ENCODE peak calls at places on chromosomes 5 and 9, in five cellular contexts. One of them, this sample, is unnamed.

GRCh38 chr9:78397045-78397843 is 100.3 kb downstream of the PSAT1 start:
- DNase-seq in HepG2: no peak
- DNase-seq in stimulated activated CD4-positive, alpha-beta T cell treated with anti-CD3 and anti-CD28 coated beads, Interleukin-4, amount 100 ng/mL, for 1 hour: no peak
- DNase-seq in stimulated activated CD8-positive, alpha-beta memory T cell treated with anti-CD3 and anti-CD28 coated beads, Interleukin-4, amount 100 ng/mL, for 1 hour: no peak
- DNase-seq in effector memory CD8-positive, alpha-beta T cell: no peak
- DNase-seq in this sample: no peak

GRCh38 chr9:68775003-68775730 is 70.1 kb downstream of the PIP5K1B start:
- DNase-seq in stimulated activated CD8-positive, alpha-beta memory T cell treated with anti-CD3 and anti-CD28 coated beads, Interleukin-4, amount 100 ng/mL, for 1 hour: no peak
- DNase-seq in HepG2: no peak
- DNase-seq in effector memory CD8-positive, alpha-beta T cell: no peak
- DNase-seq in stimulated activated CD4-positive, alpha-beta T cell treated with anti-CD3 and anti-CD28 coated beads, Interleukin-4, amount 100 ng/mL, for 1 hour: no peak
- DNase-seq in this sample: no peak

GRCh38 chr9:137485343-137486140 is 26.4 kb upstream of the NSMF start:
- DNase-seq in HepG2: no peak
- DNase-seq in stimulated activated CD8-positive, alpha-beta memory T cell treated with anti-CD3 and anti-CD28 coated beads, Interleukin-4, amount 100 ng/mL, for 1 hour: no peak
- DNase-seq in effector memory CD8-positive, alpha-beta T cell: no peak
- DNase-seq in stimulated activated CD4-positive, alpha-beta T cell treated with anti-CD3 and anti-CD28 coated beads, Interleukin-4, amount 100 ng/mL, for 1 hour: no peak
- DNase-seq in this sample: no peak

GRCh38 chr5:157342822-157343402 is 77.0 kb downstream of the CYFIP2 start:
- DNase-seq in stimulated activated CD4-positive, alpha-beta T cell treated with anti-CD3 and anti-CD28 coated beads, Interleukin-4, amount 100 ng/mL, for 1 hour: peak; percentile 42
- DNase-seq in stimulated activated CD8-positive, alpha-beta memory T cell treated with anti-CD3 and anti-CD28 coated beads, Interleukin-4, amount 100 ng/mL, for 1 hour: no peak
- DNase-seq in HepG2: peak; percentile 22
- DNase-seq in effector memory CD8-positive, alpha-beta T cell: peak; percentile 16
- DNase-seq in this sample: peak; percentile 30

GRCh38 chr5:97182571-97183099 is 412 bp downstream of the RIOK2 start:
- DNase-seq in HepG2: peak; percentile 44
- DNase-seq in stimulated activated CD4-positive, alpha-beta T cell treated with anti-CD3 and anti-CD28 coated beads, Interleukin-4, amount 100 ng/mL, for 1 hour: no peak
- DNase-seq in effector memory CD8-positive, alpha-beta T cell: no peak
- DNase-seq in stimulated activated CD8-positive, alpha-beta memory T cell treated with anti-CD3 and anti-CD28 coated beads, Interleukin-4, amount 100 ng/mL, for 1 hour: no peak
- DNase-seq in this sample: peak; percentile 16

GRCh38 chr5:121949885-121950284 is 11.9 kb upstream of the SRFBP1 start:
- DNase-seq in stimulated activated CD8-positive, alpha-beta memory T cell treated with anti-CD3 and anti-CD28 coated beads, Interleukin-4, amount 100 ng/mL, for 1 hour: no peak
- DNase-seq in effector memory CD8-positive, alpha-beta T cell: no peak
- DNase-seq in HepG2: peak; percentile 34
- DNase-seq in stimulated activated CD4-positive, alpha-beta T cell treated with anti-CD3 and anti-CD28 coated beads, Interleukin-4, amount 100 ng/mL, for 1 hour: no peak
- DNase-seq in this sample: peak; percentile 73

GRCh38 chr5:120297621-120298020 is 166.5 kb upstream of the PRR16 start:
- DNase-seq in effector memory CD8-positive, alpha-beta T cell: no peak
- DNase-seq in HepG2: no peak
- DNase-seq in stimulated activated CD4-positive, alpha-beta T cell treated with anti-CD3 and anti-CD28 coated beads, Interleukin-4, amount 100 ng/mL, for 1 hour: no peak
- DNase-seq in stimulated activated CD8-positive, alpha-beta memory T cell treated with anti-CD3 and anti-CD28 coated beads, Interleukin-4, amount 100 ng/mL, for 1 hour: no peak
- DNase-seq in this sample: no peak

GRCh38 chr9:127556871-127557270 is 55.2 kb upstream of the STXBP1 start:
- DNase-seq in effector memory CD8-positive, alpha-beta T cell: no peak
- DNase-seq in HepG2: no peak
- DNase-seq in stimulated activated CD8-positive, alpha-beta memory T cell treated with anti-CD3 and anti-CD28 coated beads, Interleukin-4, amount 100 ng/mL, for 1 hour: no peak
- DNase-seq in stimulated activated CD4-positive, alpha-beta T cell treated with anti-CD3 and anti-CD28 coated beads, Interleukin-4, amount 100 ng/mL, for 1 hour: no peak
- DNase-seq in this sample: no peak

GRCh38 chr9:104858846-104859245 is 69.1 kb downstream of the ABCA1 start:
- DNase-seq in stimulated activated CD4-positive, alpha-beta T cell treated with anti-CD3 and anti-CD28 coated beads, Interleukin-4, amount 100 ng/mL, for 1 hour: no peak
- DNase-seq in HepG2: no peak
- DNase-seq in effector memory CD8-positive, alpha-beta T cell: no peak
- DNase-seq in stimulated activated CD8-positive, alpha-beta memory T cell treated with anti-CD3 and anti-CD28 coated beads, Interleukin-4, amount 100 ng/mL, for 1 hour: no peak
- DNase-seq in this sample: no peak

GRCh38 chr5:142976861-142977260 is 206.7 kb downstream of the ARHGAP26 start:
- DNase-seq in stimulated activated CD4-positive, alpha-beta T cell treated with anti-CD3 and anti-CD28 coated beads, Interleukin-4, amount 100 ng/mL, for 1 hour: no peak
- DNase-seq in HepG2: no peak
- DNase-seq in effector memory CD8-positive, alpha-beta T cell: no peak
- DNase-seq in stimulated activated CD8-positive, alpha-beta memory T cell treated with anti-CD3 and anti-CD28 coated beads, Interleukin-4, amount 100 ng/mL, for 1 hour: no peak
- DNase-seq in this sample: no peak

GRCh38 chr9:129838707-129839259 is 3.5 kb downstream of the USP20 start:
- DNase-seq in HepG2: no peak
- DNase-seq in effector memory CD8-positive, alpha-beta T cell: no peak
- DNase-seq in stimulated activated CD8-positive, alpha-beta memory T cell treated with anti-CD3 and anti-CD28 coated beads, Interleukin-4, amount 100 ng/mL, for 1 hour: no peak
- DNase-seq in stimulated activated CD4-positive, alpha-beta T cell treated with anti-CD3 and anti-CD28 coated beads, Interleukin-4, amount 100 ng/mL, for 1 hour: no peak
- DNase-seq in this sample: no peak

GRCh38 chr5:122921826-122922225 is 76.4 kb downstream of the SNX24 start:
- DNase-seq in stimulated activated CD8-positive, alpha-beta memory T cell treated with anti-CD3 and anti-CD28 coated beads, Interleukin-4, amount 100 ng/mL, for 1 hour: no peak
- DNase-seq in HepG2: no peak
- DNase-seq in stimulated activated CD4-positive, alpha-beta T cell treated with anti-CD3 and anti-CD28 coated beads, Interleukin-4, amount 100 ng/mL, for 1 hour: no peak
- DNase-seq in effector memory CD8-positive, alpha-beta T cell: no peak
- DNase-seq in this sample: no peak

GRCh38 chr5:177968661-177969211 is 27.3 kb downstream of the PROP1 start:
- DNase-seq in stimulated activated CD4-positive, alpha-beta T cell treated with anti-CD3 and anti-CD28 coated beads, Interleukin-4, amount 100 ng/mL, for 1 hour: no peak
- DNase-seq in effector memory CD8-positive, alpha-beta T cell: no peak
- DNase-seq in stimulated activated CD8-positive, alpha-beta memory T cell treated with anti-CD3 and anti-CD28 coated beads, Interleukin-4, amount 100 ng/mL, for 1 hour: no peak
- DNase-seq in HepG2: no peak
- DNase-seq in this sample: no peak

GRCh38 chr5:160457255-160457654 is 35.6 kb downstream of the PTTG1 start:
- DNase-seq in stimulated activated CD8-positive, alpha-beta memory T cell treated with anti-CD3 and anti-CD28 coated beads, Interleukin-4, amount 100 ng/mL, for 1 hour: no peak
- DNase-seq in HepG2: no peak
- DNase-seq in effector memory CD8-positive, alpha-beta T cell: no peak
- DNase-seq in stimulated activated CD4-positive, alpha-beta T cell treated with anti-CD3 and anti-CD28 coated beads, Interleukin-4, amount 100 ng/mL, for 1 hour: no peak
- DNase-seq in this sample: no peak

GRCh38 chr5:39652036-39652435 is 227.3 kb upstream of the DAB2 start:
- DNase-seq in HepG2: no peak
- DNase-seq in stimulated activated CD4-positive, alpha-beta T cell treated with anti-CD3 and anti-CD28 coated beads, Interleukin-4, amount 100 ng/mL, for 1 hour: no peak
- DNase-seq in effector memory CD8-positive, alpha-beta T cell: no peak
- DNase-seq in stimulated activated CD8-positive, alpha-beta memory T cell treated with anti-CD3 and anti-CD28 coated beads, Interleukin-4, amount 100 ng/mL, for 1 hour: no peak
- DNase-seq in this sample: no peak

GRCh38 chr5:113090336-113091106 is 113.9 kb downstream of the DCP2 start:
- DNase-seq in effector memory CD8-positive, alpha-beta T cell: no peak
- DNase-seq in stimulated activated CD4-positive, alpha-beta T cell treated with anti-CD3 and anti-CD28 coated beads, Interleukin-4, amount 100 ng/mL, for 1 hour: peak; percentile 7
- DNase-seq in stimulated activated CD8-positive, alpha-beta memory T cell treated with anti-CD3 and anti-CD28 coated beads, Interleukin-4, amount 100 ng/mL, for 1 hour: no peak
- DNase-seq in HepG2: no peak
- DNase-seq in this sample: no peak

GRCh38 chr9:87873607-87874319 is 8.9 kb upstream of the SPATA31E1 start:
- DNase-seq in effector memory CD8-positive, alpha-beta T cell: no peak
- DNase-seq in stimulated activated CD4-positive, alpha-beta T cell treated with anti-CD3 and anti-CD28 coated beads, Interleukin-4, amount 100 ng/mL, for 1 hour: no peak
- DNase-seq in HepG2: no peak
- DNase-seq in stimulated activated CD8-positive, alpha-beta memory T cell treated with anti-CD3 and anti-CD28 coated beads, Interleukin-4, amount 100 ng/mL, for 1 hour: no peak
- DNase-seq in this sample: no peak

GRCh38 chr5:16791036-16791705 is 144.9 kb downstream of the MYO10 start:
- DNase-seq in stimulated activated CD4-positive, alpha-beta T cell treated with anti-CD3 and anti-CD28 coated beads, Interleukin-4, amount 100 ng/mL, for 1 hour: no peak
- DNase-seq in HepG2: peak; percentile 36
- DNase-seq in effector memory CD8-positive, alpha-beta T cell: no peak
- DNase-seq in stimulated activated CD8-positive, alpha-beta memory T cell treated with anti-CD3 and anti-CD28 coated beads, Interleukin-4, amount 100 ng/mL, for 1 hour: no peak
- DNase-seq in this sample: peak; percentile 71

GRCh38 chr9:109780453-109781033 is 545 bp downstream of the PALM2AKAP2 start:
- DNase-seq in stimulated activated CD8-positive, alpha-beta memory T cell treated with anti-CD3 and anti-CD28 coated beads, Interleukin-4, amount 100 ng/mL, for 1 hour: no peak
- DNase-seq in stimulated activated CD4-positive, alpha-beta T cell treated with anti-CD3 and anti-CD28 coated beads, Interleukin-4, amount 100 ng/mL, for 1 hour: no peak
- DNase-seq in effector memory CD8-positive, alpha-beta T cell: no peak
- DNase-seq in HepG2: no peak
- DNase-seq in this sample: no peak

GRCh38 chr9:98427491-98427890 is 172.0 kb upstream of the TBC1D2 start:
- DNase-seq in effector memory CD8-positive, alpha-beta T cell: no peak
- DNase-seq in HepG2: no peak
- DNase-seq in stimulated activated CD8-positive, alpha-beta memory T cell treated with anti-CD3 and anti-CD28 coated beads, Interleukin-4, amount 100 ng/mL, for 1 hour: no peak
- DNase-seq in stimulated activated CD4-positive, alpha-beta T cell treated with anti-CD3 and anti-CD28 coated beads, Interleukin-4, amount 100 ng/mL, for 1 hour: no peak
- DNase-seq in this sample: peak; percentile 22

GRCh38 chr5:124451721-124452383 is 294.6 kb downstream of the ZNF608 start:
- DNase-seq in stimulated activated CD8-positive, alpha-beta memory T cell treated with anti-CD3 and anti-CD28 coated beads, Interleukin-4, amount 100 ng/mL, for 1 hour: no peak
- DNase-seq in stimulated activated CD4-positive, alpha-beta T cell treated with anti-CD3 and anti-CD28 coated beads, Interleukin-4, amount 100 ng/mL, for 1 hour: no peak
- DNase-seq in effector memory CD8-positive, alpha-beta T cell: no peak
- DNase-seq in HepG2: no peak
- DNase-seq in this sample: no peak

GRCh38 chr9:112556497-112557085 is 70.0 kb downstream of the KIAA1958 start:
- DNase-seq in stimulated activated CD8-positive, alpha-beta memory T cell treated with anti-CD3 and anti-CD28 coated beads, Interleukin-4, amount 100 ng/mL, for 1 hour: no peak
- DNase-seq in effector memory CD8-positive, alpha-beta T cell: no peak
- DNase-seq in HepG2: no peak
- DNase-seq in stimulated activated CD4-positive, alpha-beta T cell treated with anti-CD3 and anti-CD28 coated beads, Interleukin-4, amount 100 ng/mL, for 1 hour: no peak
- DNase-seq in this sample: peak; percentile 43

GRCh38 chr9:114856210-114856941 is 50.5 kb upstream of the TNFSF15 start:
- DNase-seq in HepG2: no peak
- DNase-seq in stimulated activated CD8-positive, alpha-beta memory T cell treated with anti-CD3 and anti-CD28 coated beads, Interleukin-4, amount 100 ng/mL, for 1 hour: no peak
- DNase-seq in effector memory CD8-positive, alpha-beta T cell: no peak
- DNase-seq in stimulated activated CD4-positive, alpha-beta T cell treated with anti-CD3 and anti-CD28 coated beads, Interleukin-4, amount 100 ng/mL, for 1 hour: no peak
- DNase-seq in this sample: no peak

GRCh38 chr5:78755822-78756429 is 107.4 kb upstream of the LHFPL2 start:
- DNase-seq in effector memory CD8-positive, alpha-beta T cell: no peak
- DNase-seq in stimulated activated CD4-positive, alpha-beta T cell treated with anti-CD3 and anti-CD28 coated beads, Interleukin-4, amount 100 ng/mL, for 1 hour: no peak
- DNase-seq in stimulated activated CD8-positive, alpha-beta memory T cell treated with anti-CD3 and anti-CD28 coated beads, Interleukin-4, amount 100 ng/mL, for 1 hour: no peak
- DNase-seq in HepG2: no peak
- DNase-seq in this sample: no peak

GRCh38 chr5:89417990-89418820 is 535.2 kb upstream of the MEF2C start:
- DNase-seq in HepG2: no peak
- DNase-seq in effector memory CD8-positive, alpha-beta T cell: no peak
- DNase-seq in stimulated activated CD4-positive, alpha-beta T cell treated with anti-CD3 and anti-CD28 coated beads, Interleukin-4, amount 100 ng/mL, for 1 hour: no peak
- DNase-seq in stimulated activated CD8-positive, alpha-beta memory T cell treated with anti-CD3 and anti-CD28 coated beads, Interleukin-4, amount 100 ng/mL, for 1 hour: no peak
- DNase-seq in this sample: no peak

GRCh38 chr9:128160603-128160987 is 530 bp downstream of the BBLN start:
- DNase-seq in stimulated activated CD8-positive, alpha-beta memory T cell treated with anti-CD3 and anti-CD28 coated beads, Interleukin-4, amount 100 ng/mL, for 1 hour: peak; percentile 10
- DNase-seq in HepG2: no peak
- DNase-seq in effector memory CD8-positive, alpha-beta T cell: peak; percentile 25
- DNase-seq in stimulated activated CD4-positive, alpha-beta T cell treated with anti-CD3 and anti-CD28 coated beads, Interleukin-4, amount 100 ng/mL, for 1 hour: peak; percentile 64
- DNase-seq in this sample: peak; percentile 45

This sample was measured in hepatocyte.